ENCODE peak calls at places on chromosomes 13 and 19, in nine cellular contexts. Q, W, S, A, B, O, N, X and I are unnamed samples.

GRCh38 chr13:46665630-46666482 is 112.9 kb downstream of the LRCH1 start:
- DNase-seq in Q (no peak), W (no peak), S (no peak), A (peak; percentile 47), B (no peak), O (no peak), N (no peak), X (no peak), I (no peak)

GRCh38 chr19:38740932-38741331 is 3.3 kb downstream of the CAPN12 start:
- DNase-seq in Q (no peak), W (no peak), S (no peak), A (no peak), B (no peak), O (no peak), N (no peak), X (no peak), I (no peak)

GRCh38 chr13:109744512-109745051 is 41.8 kb downstream of the IRS2 start:
- DNase-seq in Q (no peak), W (peak; percentile 95), S (no peak), A (peak; percentile 75), B (peak; percentile 97), O (peak; percentile 97), N (peak; percentile 82), X (no peak), I (peak; percentile 22)

GRCh38 chr19:16067205-16067938 is 8.9 kb upstream of the TPM4 start:
- DNase-seq in Q (no peak), W (peak; percentile 61), S (no peak), A (peak; percentile 88), B (peak; percentile 96), O (peak; percentile 91), N (peak; percentile 90), X (peak; percentile 68), I (peak; percentile 84)

GRCh38 chr13:74206855-74207254 is 72.7 kb upstream of the KLF12 start:
- DNase-seq in Q (no peak), W (no peak), S (no peak), A (no peak), B (no peak), O (no peak), N (no peak), X (no peak), I (no peak)

GRCh38 chr13:27194895-27195764 is 23.5 kb upstream of the USP12 start:
- DNase-seq in Q (peak; percentile 45), W (peak; percentile 95), S (no peak), A (peak; percentile 93), B (peak; percentile 83), O (peak; percentile 95), N (peak; percentile 97), X (peak; percentile 86), I (peak; percentile 46)

GRCh38 chr19:39307233-39307821 is 11.1 kb downstream of the IFNL1 start:
- DNase-seq in Q (peak; percentile 90), W (no peak), S (no peak), A (no peak), B (no peak), O (no peak), N (no peak), X (no peak), I (no peak)

GRCh38 chr19:58330458-58330857 is 3.7 kb downstream of the ZSCAN22 start:
- DNase-seq in Q (peak; percentile 30), W (peak; percentile 90), S (no peak), A (peak; percentile 65), B (peak; percentile 83), O (peak; percentile 78), N (peak; percentile 88), X (peak; percentile 60), I (no peak)

GRCh38 chr19:54173951-54174817 is 1.2 kb upstream of the TMC4 start:
- DNase-seq in Q (peak; percentile 34), W (no peak), S (no peak), A (no peak), B (no peak), O (no peak), N (no peak), X (no peak), I (no peak)

GRCh38 chr19:54172413-54172763 is 572 bp downstream of the TMC4 start:
- DNase-seq in Q (no peak), W (no peak), S (no peak), A (no peak), B (no peak), O (no peak), N (no peak), X (no peak), I (no peak)

GRCh38 chr19:54169149-54169731 is 3.7 kb downstream of the TMC4 start:
- DNase-seq in Q (peak; percentile 18), W (no peak), S (peak; percentile 32), A (no peak), B (no peak), O (no peak), N (no peak), X (no peak), I (no peak)

GRCh38 chr19:54168174-54168917 is 4.6 kb downstream of the TMC4 start:
- DNase-seq in Q (peak; percentile 97), W (peak; percentile 91), S (peak; percentile 97), A (peak; percentile 81), B (peak; percentile 83), O (peak; percentile 88), N (peak; percentile 80), X (peak; percentile 56), I (peak; percentile 52)

GRCh38 chr19:54172764-54173699 is at the start of gene TMC4:
- DNase-seq in Q (peak; percentile 97), W (no peak), S (no peak), A (no peak), B (no peak), O (no peak), N (peak; percentile 35), X (peak; percentile 82), I (no peak)
- TF ChIP-seq CTCF in Q (peak; percentile 39), W (no peak), S (no peak), A (no peak), B (no peak), O (no peak), N (no peak), X (peak; percentile 59), I (no peak)

GRCh38 chr19:51595190-51595589 is 24.1 kb downstream of the ZNF175 start:
- DNase-seq in Q (no peak), W (no peak), S (no peak), A (no peak), B (no peak), O (no peak), N (no peak), X (no peak), I (no peak)

GRCh38 chr19:51600940-51601575 is 29.1 kb downstream of the SIGLEC5 start:
- DNase-seq in Q (peak; percentile 67), W (no peak), S (no peak), A (no peak), B (no peak), O (no peak), N (no peak), X (no peak), I (no peak)

GRCh38 chr19:51599084-51599483 is 28.0 kb downstream of the ZNF175 start:
- DNase-seq in Q (no peak), W (no peak), S (no peak), A (no peak), B (no peak), O (no peak), N (no peak), X (no peak), I (no peak)

GRCh38 chr19:51595776-51596175 is 24.7 kb downstream of the ZNF175 start:
- DNase-seq in Q (no peak), W (no peak), S (no peak), A (no peak), B (no peak), O (no peak), N (no peak), X (no peak), I (no peak)

GRCh38 chr19:51598159-51598915 is 27.3 kb downstream of the ZNF175 start:
- DNase-seq in Q (no peak), W (no peak), S (peak; percentile 61), A (no peak), B (no peak), O (no peak), N (no peak), X (no peak), I (no peak)
- TF ChIP-seq CTCF in Q (no peak), W (no peak), S (no peak), A (no peak), B (no peak), O (no peak), N (no peak), X (no peak), I (no peak)

DNA sequence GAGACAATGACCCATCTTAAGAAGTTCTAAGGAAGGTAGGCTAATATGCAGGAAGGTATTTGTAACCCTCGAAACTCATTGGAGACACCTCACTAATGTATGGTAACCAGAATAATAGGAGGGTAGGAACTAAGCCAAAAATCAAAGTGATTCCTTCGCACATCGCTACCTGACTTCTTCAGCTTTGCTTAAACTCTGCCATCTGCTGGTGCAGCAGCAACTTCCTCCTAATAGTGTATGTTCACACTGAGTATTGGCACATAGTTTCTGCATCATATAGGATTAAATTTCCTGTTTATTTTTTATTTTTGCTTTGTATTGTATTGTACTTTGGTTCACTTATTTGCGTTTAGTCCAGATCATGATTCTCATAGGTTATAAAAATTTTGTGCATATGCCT is 676.2 kb downstream of the GPC5 start:
- DNase-seq in Q (peak; percentile 65), W (no peak), S (no peak), A (peak; percentile 14), B (peak; percentile 43), O (peak; percentile 11), N (no peak), X (peak; percentile 2), I (no peak)
- TF ChIP-seq CTCF in Q (peak; percentile 84), W (no peak), S (no peak), A (peak; percentile 45), B (peak; percentile 61), O (peak; percentile 37), N (no peak), X (peak; percentile 22), I (no peak)

GRCh38 chr19:30340724-30341595 is 31.2 kb upstream of the ZNF536 start:
- DNase-seq in Q (no peak), W (peak; percentile 12), S (no peak), A (no peak), B (peak; percentile 14), O (no peak), N (no peak), X (no peak), I (no peak)

GRCh38 chr19:30338878-30339623 is 33.1 kb upstream of the ZNF536 start:
- DNase-seq in Q (no peak), W (no peak), S (no peak), A (no peak), B (no peak), O (no peak), N (no peak), X (no peak), I (no peak)

GRCh38 chr19:30342901-30343300 is 29.3 kb upstream of the ZNF536 start:
- DNase-seq in Q (no peak), W (no peak), S (no peak), A (no peak), B (no peak), O (no peak), N (no peak), X (no peak), I (no peak)

GRCh38 chr19:30339624-30340525 is 32.3 kb upstream of the ZNF536 start:
- DNase-seq in Q (no peak), W (no peak), S (no peak), A (no peak), B (no peak), O (no peak), N (no peak), X (no peak), I (no peak)

DNA sequence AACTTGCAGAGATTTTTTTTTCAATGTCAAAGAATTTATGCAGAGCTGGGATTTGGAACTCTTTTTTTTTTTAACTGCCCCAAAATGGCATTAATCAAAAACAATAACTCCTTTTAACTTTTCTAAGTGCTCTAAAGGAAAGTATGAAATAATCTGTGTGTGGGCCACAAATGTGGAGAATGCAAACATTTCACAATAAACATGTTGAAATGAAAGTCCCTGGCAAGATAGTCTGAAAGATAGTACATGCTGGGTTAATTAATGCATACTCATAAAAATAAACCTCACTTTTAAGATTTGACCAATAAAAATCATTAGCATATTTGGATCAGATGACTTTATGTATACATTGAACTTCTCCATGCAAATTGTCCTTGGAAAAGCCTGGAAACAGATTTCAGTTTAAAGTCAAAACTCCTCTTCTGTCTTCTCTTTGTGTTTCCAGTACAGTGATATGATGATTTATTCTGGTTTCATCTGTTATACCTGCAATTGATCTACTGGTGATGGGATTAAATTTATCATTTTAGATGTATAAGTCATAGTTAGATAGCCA is 30.5 kb upstream of the ZNF536 start:
- DNase-seq in Q (no peak), W (peak; percentile 45), S (no peak), A (no peak), B (no peak), O (no peak), N (no peak), X (no peak), I (no peak)
- TF ChIP-seq CTCF in Q (no peak), W (no peak), S (no peak), A (no peak), B (no peak), O (no peak), N (no peak), X (no peak), I (no peak)